ENCODE peak calls at places on chromosome 19, in seven cellular contexts. I, S, Q, X, F, O and D are unnamed samples.
A peak's percentile ranks its signal among the peaks of the same experiment; 100 is the strongest.

GRCh38 chr19:31515931-31516330 is 166.7 kb upstream of the TSHZ3 start:
- DNase-seq in I (no peak), S (no peak), Q (no peak), X (no peak), F (no peak), O (no peak), D (no peak)

GRCh38 chr19:10295847-10296591 is 6.3 kb downstream of the ICAM5 start:
- DNase-seq in I (no peak), S (no peak), Q (no peak), X (no peak), F (no peak), O (no peak), D (no peak)

GRCh38 chr19:4990306-4990705 is 21.4 kb downstream of the KDM4B start:
- DNase-seq in I (no peak), S (no peak), Q (no peak), X (no peak), F (no peak), O (no peak), D (no peak)

GRCh38 chr19:50230379-50231351 is 27.2 kb downstream of the MYH14 start:
- DNase-seq in I (no peak), S (no peak), Q (no peak), X (no peak), F (no peak), O (no peak), D (no peak)

GRCh38 chr19:1718382-1719315 is 34.7 kb upstream of the ONECUT3 start:
- DNase-seq in I (no peak), S (no peak), Q (no peak), X (no peak), F (no peak), O (no peak), D (no peak)

GRCh38 chr19:50489461-50490011 is 12.9 kb upstream of the GARIN5A start:
- DNase-seq in I (no peak), S (no peak), Q (no peak), X (no peak), F (no peak), O (no peak), D (no peak)

GRCh38 chr19:47540748-47541147 is 25.9 kb upstream of the NAPA start:
- DNase-seq in I (no peak), S (peak; percentile 14), Q (no peak), X (no peak), F (no peak), O (no peak), D (no peak)

GRCh38 chr19:51263808-51264207 is 12.9 kb downstream of the SIGLECL1 start:
- DNase-seq in I (no peak), S (no peak), Q (no peak), X (no peak), F (no peak), O (no peak), D (no peak)

GRCh38 chr19:10644351-10645007 is 9.7 kb upstream of the ILF3 start:
- DNase-seq in I (peak; percentile 77), S (peak; percentile 83), Q (peak; percentile 52), X (peak; percentile 70), F (peak; percentile 77), O (peak; percentile 59), D (peak; percentile 89)

GRCh38 chr19:19420570-19421301 is 15.3 kb downstream of the GATAD2A start:
- DNase-seq in I (no peak), S (peak; percentile 54), Q (no peak), X (no peak), F (no peak), O (no peak), D (peak; percentile 74)

GRCh38 chr19:38445362-38445761 is 11.9 kb downstream of the RYR1 start:
- DNase-seq in I (no peak), S (no peak), Q (no peak), X (no peak), F (no peak), O (no peak), D (no peak)

GRCh38 chr19:30446844-30447243 is 74.7 kb downstream of the ZNF536 start:
- DNase-seq in I (no peak), S (no peak), Q (no peak), X (no peak), F (no peak), O (no peak), D (no peak)

GRCh38 chr19:39671739-39672363 is 16.1 kb downstream of the LGALS16 start:
- DNase-seq in I (peak; percentile 11), S (peak; percentile 70), Q (no peak), X (peak; percentile 6), F (peak; percentile 50), O (no peak), D (peak; percentile 65)